ENCODE peak calls at places on chromosomes 3 and 15, in seven cellular contexts. C is spleen; J is lower lobe of right lung; O is cardiac muscle cell; E is GM12864; K is CD8-positive, alpha-beta memory T cell; R is epithelial cell of esophagus. Y is an unnamed sample.

GRCh38 chr3:172201990-172202318 is 162.6 kb downstream of the FNDC3B start:
- DNase-seq in C (no peak), J (no peak), O (no peak), E (no peak), K (no peak), R (peak; percentile 64), Y (no peak)

GRCh38 chr15:42068601-42069000 is 25.8 kb downstream of the PLA2G4D start:
- DNase-seq in C (no peak), J (no peak), O (no peak), E (no peak), K (no peak), R (no peak), Y (no peak)

GRCh38 chr3:188207941-188208750 is 54.2 kb downstream of the LPP start:
- DNase-seq in C (no peak), J (no peak), O (no peak), E (no peak), K (no peak), R (no peak), Y (no peak)

GRCh38 chr15:69386284-69386683 is 27.9 kb upstream of the KIF23 start:
- DNase-seq in C (no peak), J (no peak), O (no peak), E (no peak), K (no peak), R (no peak), Y (no peak)

GRCh38 chr3:172383306-172383796 is 64.9 kb downstream of the GHSR start:
- DNase-seq in C (no peak), J (no peak), O (no peak), E (no peak), K (no peak), R (peak; percentile 70), Y (no peak)

GRCh38 chr3:87810427-87810826 is 248.4 kb downstream of the CGGBP1 start:
- DNase-seq in C (no peak), J (no peak), O (no peak), E (no peak), K (no peak), R (no peak), Y (no peak)

GRCh38 chr3:29614954-29615353 is 334.1 kb downstream of the RBMS3 start:
- DNase-seq in C (no peak), J (no peak), O (no peak), E (no peak), K (no peak), R (no peak), Y (no peak)

GRCh38 chr15:77714023-77714422 is 81.3 kb upstream of the LINGO1 start:
- DNase-seq in C (no peak), J (no peak), O (no peak), E (no peak), K (no peak), R (no peak), Y (no peak)

GRCh38 chr3:42117175-42118008 is 26.2 kb downstream of the TRAK1 start:
- DNase-seq in C (no peak), J (peak; percentile 69), O (peak; percentile 33), E (no peak), K (no peak), R (peak; percentile 53), Y (no peak)

GRCh38 chr15:38474155-38474757 is 20.3 kb downstream of the FAM98B start:
- DNase-seq in C (no peak), J (no peak), O (peak; percentile 73), E (peak; percentile 38), K (peak; percentile 61), R (peak; percentile 81), Y (peak; percentile 37)

GRCh38 chr3:197801801-197802504 is 10.9 kb downstream of the LRCH3 start:
- DNase-seq in C (no peak), J (no peak), O (no peak), E (no peak), K (no peak), R (peak; percentile 61), Y (no peak)

GRCh38 chr15:55033574-55033973 is 163.2 kb downstream of the RSL24D1 start:
- DNase-seq in C (no peak), J (no peak), O (no peak), E (no peak), K (no peak), R (no peak), Y (no peak)

GRCh38 chr15:91593653-91594052 is 259.9 kb upstream of the SLCO3A1 start:
- DNase-seq in C (no peak), J (no peak), O (no peak), E (no peak), K (no peak), R (no peak), Y (no peak)

GRCh38 chr3:100708644-100708988 is 678 bp upstream of the TFG start:
- DNase-seq in C (no peak), J (no peak), O (no peak), E (no peak), K (no peak), R (peak; percentile 74), Y (no peak)

GRCh38 chr3:23865595-23866396 is 51.0 kb downstream of the NKIRAS1 start:
- DNase-seq in C (no peak), J (no peak), O (peak; percentile 72), E (no peak), K (no peak), R (no peak), Y (no peak)

GRCh38 chr3:127015282-127016042 is 32.5 kb downstream of the PLXNA1 start:
- DNase-seq in C (no peak), J (no peak), O (no peak), E (peak; percentile 50), K (no peak), R (no peak), Y (no peak)

GRCh38 chr3:58306662-58307286 is 454 bp downstream of the HTD2 start:
- DNase-seq in C (peak; percentile 85), J (peak; percentile 56), O (peak; percentile 43), E (no peak), K (no peak), R (peak; percentile 61), Y (no peak)

GRCh38 chr3:98328933-98329332 is 24.7 kb upstream of the OR5K4 start:
- DNase-seq in C (no peak), J (no peak), O (no peak), E (no peak), K (no peak), R (no peak), Y (no peak)

GRCh38 chr3:49469037-49469875 is 811 bp upstream of the DAG1 start:
- DNase-seq in C (peak; percentile 88), J (peak; percentile 82), O (peak; percentile 96), E (no peak), K (peak; percentile 52), R (peak; percentile 72), Y (peak; percentile 22)

GRCh38 chr3:115494826-115495225 is 128.5 kb upstream of the GAP43 start:
- DNase-seq in C (no peak), J (no peak), O (no peak), E (no peak), K (no peak), R (no peak), Y (no peak)

GRCh38 chr3:149120051-149120972 is 9.1 kb upstream of the HPS3 start:
- DNase-seq in C (no peak), J (no peak), O (peak; percentile 62), E (peak; percentile 43), K (no peak), R (peak; percentile 70), Y (peak; percentile 50)

GRCh38 chr15:45157056-45157455 is 27.3 kb downstream of the DUOX1 start:
- DNase-seq in C (no peak), J (no peak), O (no peak), E (no peak), K (no peak), R (peak; percentile 88), Y (no peak)

GRCh38 chr3:31077021-31077601 is 182.7 kb upstream of the GADL1 start:
- DNase-seq in C (no peak), J (no peak), O (no peak), E (no peak), K (no peak), R (peak; percentile 97), Y (no peak)

GRCh38 chr15:87828608-87829007 is 427.9 kb downstream of the NTRK3 start:
- DNase-seq in C (no peak), J (no peak), O (no peak), E (no peak), K (no peak), R (no peak), Y (no peak)

GRCh38 chr15:99632521-99632920 is 66.7 kb downstream of the MEF2A start:
- DNase-seq in C (no peak), J (no peak), O (no peak), E (no peak), K (no peak), R (peak; percentile 10), Y (no peak)

GRCh38 chr15:99633655-99634054 is 67.9 kb downstream of the MEF2A start:
- DNase-seq in C (no peak), J (no peak), O (no peak), E (no peak), K (no peak), R (no peak), Y (no peak)

GRCh38 chr15:99628374-99629001 is 62.7 kb downstream of the MEF2A start:
- DNase-seq in C (no peak), J (no peak), O (no peak), E (no peak), K (no peak), R (no peak), Y (no peak)

GRCh38 chr15:99631256-99631655 is 65.5 kb downstream of the MEF2A start:
- DNase-seq in C (peak; percentile 41), J (no peak), O (no peak), E (peak; percentile 58), K (no peak), R (no peak), Y (no peak)

DNA sequence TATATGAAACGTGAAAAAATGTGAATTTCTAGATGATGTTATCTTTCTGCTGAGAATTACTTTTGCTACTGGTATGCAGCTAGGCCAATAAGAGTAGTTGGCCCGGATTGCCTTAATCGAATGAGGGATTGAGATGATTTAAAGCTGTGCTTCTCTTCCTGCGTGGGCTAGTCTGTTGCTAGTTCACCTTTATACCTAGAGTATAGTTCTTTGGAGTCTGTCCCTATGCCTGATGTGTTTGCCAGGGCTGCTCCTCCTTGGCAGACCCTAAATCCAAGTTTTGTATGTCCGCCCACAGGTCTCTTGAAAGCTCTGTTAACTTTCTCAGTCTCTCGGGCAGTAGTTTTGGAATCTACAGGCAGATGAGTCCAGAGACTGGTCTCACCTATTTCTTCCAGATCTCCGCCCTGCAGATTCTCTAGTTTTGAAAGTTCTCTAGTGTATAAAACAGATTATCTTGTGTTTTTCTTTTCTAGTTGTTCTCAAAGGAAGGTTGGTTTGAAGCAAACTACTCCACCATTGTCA is 64.9 kb downstream of the MEF2A start:
- DNase-seq in C (no peak), J (no peak), O (no peak), E (no peak), K (no peak), R (no peak), Y (no peak)
- H3K4me3 ChIP-seq in C (no peak overlapping the region), J (no peak overlapping the region), O (no peak overlapping the region), E (peak overlapping the region; percentile 31), K (no peak overlapping the region), R (no peak overlapping the region), Y (no peak overlapping the region)

GRCh38 chr15:31332020-31332680 is 5.5 kb downstream of the KLF13 start:
- DNase-seq in C (peak; percentile 64), J (no peak), O (no peak), E (no peak), K (no peak), R (no peak), Y (no peak)
- H3K4me3 ChIP-seq in C (no peak overlapping the region), J (peak overlapping the region; percentile 4), O (no peak overlapping the region), E (no peak overlapping the region), K (peak overlapping the region; percentile 44), R (no peak overlapping the region), Y (no peak overlapping the region)

GRCh38 chr3:72445827-72446405 is 402.3 kb downstream of the SHQ1 start:
- DNase-seq in C (no peak), J (no peak), O (no peak), E (no peak), K (no peak), R (no peak), Y (no peak)
- H3K4me3 ChIP-seq in C (peak overlapping the region; percentile 62), J (peak overlapping the region; percentile 68), O (peak overlapping the region; percentile 63), E (peak overlapping the region; percentile 98), K (peak overlapping the region; percentile 85), R (peak overlapping the region; percentile 93), Y (peak overlapping the region; percentile 80)

GRCh38 chr3:156644958-156645357 is 29.4 kb upstream of the TIPARP start:
- DNase-seq in C (no peak), J (no peak), O (no peak), E (no peak), K (no peak), R (no peak), Y (no peak)
- H3K4me3 ChIP-seq in C (no peak overlapping the region), J (no peak overlapping the region), O (no peak overlapping the region), E (no peak overlapping the region), K (no peak overlapping the region), R (no peak overlapping the region), Y (no peak overlapping the region)

Y was measured in LNCaP clone FGC.